ENCODE peak calls at places on chromosomes 5 and 9, in four cellular contexts. M is heart left ventricle, P is HCT116, K is uterus. V is an unnamed sample. For H3K4me1, the result is how much of the 10 kb centered on the place peaks cover.

GRCh38 chr9:90942555-90942954 is 140.9 kb downstream of the SYK start:
- DNase-seq in M (no peak), P (no peak), K (no peak), V (no peak)

GRCh38 chr9:715743-716400 is 125.6 kb upstream of the DMRT1 start:
- DNase-seq in M (no peak), P (no peak), K (no peak), V (no peak)

GRCh38 chr9:89719202-89719601 is 114.4 kb downstream of the GADD45G start:
- DNase-seq in M (no peak), P (no peak), K (no peak), V (no peak)

GRCh38 chr9:91714020-91714721 is 235.9 kb downstream of the ROR2 start:
- DNase-seq in M (peak), P (peak), K (peak), V (peak)

GRCh38 chr9:99368341-99369326 is 146.6 kb downstream of the SEC61B start:
- DNase-seq in M (no peak), P (no peak), K (peak), V (no peak)

GRCh38 chr9:13568851-13569618 is 289.5 kb upstream of the MPDZ start:
- DNase-seq in M (peak), P (no peak), K (no peak), V (no peak)

GRCh38 chr9:26169684-26170083 is 491.4 kb upstream of the TUSC1 start:
- DNase-seq in M (no peak), P (no peak), K (no peak), V (no peak)

GRCh38 chr9:98635374-98635773 is 73.4 kb downstream of the GABBR2 start:
- DNase-seq in M (no peak), P (no peak), K (no peak), V (no peak)

GRCh38 chr5:147418613-147419012 is 91.3 kb downstream of the DPYSL3 start:
- DNase-seq in M (no peak), P (no peak), K (no peak), V (no peak)

GRCh38 chr5:65817936-65818335 is 95.9 kb downstream of the NLN start:
- DNase-seq in M (no peak), P (no peak), K (no peak), V (no peak)

GRCh38 chr5:93677344-93678021 is 63.9 kb downstream of the POU5F2 start:
- DNase-seq in M (peak), P (peak), K (no peak), V (peak)

GRCh38 chr5:52788505-52788821 is 747 bp downstream of the ITGA1 start:
- DNase-seq in M (no peak), P (no peak), K (no peak), V (no peak)

GRCh38 chr9:99822096-99822595 is 461 bp downstream of the NR4A3 start:
- DNase-seq in M (no peak), P (no peak), K (no peak), V (no peak)

GRCh38 chr5:15598294-15598902 is 98.4 kb downstream of the FBXL7 start:
- DNase-seq in M (no peak), P (no peak), K (no peak), V (no peak)

GRCh38 chr9:135343136-135343535 is 136.4 kb upstream of the PPP1R26 start:
- DNase-seq in M (peak), P (no peak), K (no peak), V (no peak)

GRCh38 chr5:59587489-59588337 is 305.8 kb downstream of the PDE4D start:
- DNase-seq in M (peak), P (no peak), K (no peak), V (peak)

GRCh38 chr5:58330781-58331180 is 129.1 kb downstream of the PLK2 start:
- DNase-seq in M (no peak), P (no peak), K (no peak), V (no peak)

GRCh38 chr5:138438724-138439536 is at the start of gene REEP2:
- DNase-seq in M (no peak), P (no peak), K (no peak), V (peak)

GRCh38 chr5:37787742-37788141 is 52.1 kb downstream of the GDNF start:
- DNase-seq in M (no peak), P (no peak), K (no peak), V (no peak)

GRCh38 chr5:141986072-141986471 is 17.2 kb downstream of the RNF14 start:
- DNase-seq in M (no peak), P (no peak), K (no peak), V (no peak)

DNA sequence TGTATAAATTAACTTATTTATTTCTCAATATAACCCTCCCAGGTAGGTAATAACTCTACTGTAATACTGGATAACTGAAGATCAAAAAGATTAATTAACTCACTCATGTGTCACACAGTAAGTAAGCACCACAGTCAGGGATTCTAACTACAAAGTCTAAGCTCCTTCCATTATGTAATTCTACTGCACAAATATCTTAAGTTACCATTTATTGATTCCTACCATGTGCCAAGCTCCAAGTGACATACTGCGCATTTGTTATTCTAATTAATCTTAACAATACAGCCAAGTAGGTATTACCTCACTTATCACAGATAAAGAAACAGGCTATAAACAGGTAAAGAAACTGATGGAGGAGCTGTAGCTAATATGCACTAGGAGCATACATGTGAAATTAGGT is 58.3 kb downstream of the RANBP6 start:
- DNase-seq in M (no peak), P (no peak), K (no peak), V (no peak)
- TF ChIP-seq POLR2A in M (no peak), P (no peak), K (no peak), V (no peak)

DNA sequence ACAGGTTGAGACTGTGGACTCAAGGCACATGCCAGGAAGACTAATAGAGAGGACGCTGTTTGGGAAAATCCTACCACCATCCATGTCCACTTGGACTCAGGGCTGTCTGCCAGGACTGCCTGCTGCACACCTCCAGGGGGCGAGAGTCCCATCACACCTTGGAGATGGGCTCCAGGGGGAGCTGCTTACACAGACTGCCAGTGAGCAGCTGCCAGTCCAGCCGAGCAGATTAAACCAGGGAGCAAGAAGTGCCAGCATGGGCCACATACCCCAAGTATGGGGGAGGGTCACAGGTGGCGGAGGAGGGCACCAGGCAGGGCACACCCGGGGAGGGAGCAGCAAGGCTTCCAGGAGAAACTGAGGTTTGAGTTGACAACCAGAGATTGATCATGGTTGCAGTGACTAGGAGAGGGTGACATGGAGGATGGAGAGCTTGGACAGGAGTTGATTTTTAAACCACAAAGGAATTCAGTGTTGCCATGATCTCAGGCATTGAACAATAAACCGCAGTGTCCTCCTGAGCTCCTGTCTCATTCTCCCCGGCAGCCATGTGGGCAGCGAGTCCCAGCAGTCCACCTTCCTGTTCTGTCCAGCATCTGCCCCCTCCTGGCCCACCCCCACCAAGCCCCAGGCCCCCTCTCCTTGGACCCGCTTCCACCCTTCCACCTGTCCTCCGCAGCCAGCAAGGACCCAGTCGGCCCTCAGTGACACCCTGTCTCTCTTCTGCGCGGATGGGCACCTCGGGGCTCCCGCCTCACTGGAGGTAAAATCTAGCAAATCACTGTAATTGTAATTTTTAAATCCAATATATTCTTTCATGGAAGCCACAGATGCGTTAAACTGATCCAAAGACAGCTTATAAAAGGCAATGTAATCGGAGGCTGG is 3.1 kb upstream of the VAV2 start:
- DNase-seq in M (no peak), P (peak), K (no peak), V (no peak)
- TF ChIP-seq CTCF in M (no peak), P (peak), K (no peak), V (no peak)

DNA sequence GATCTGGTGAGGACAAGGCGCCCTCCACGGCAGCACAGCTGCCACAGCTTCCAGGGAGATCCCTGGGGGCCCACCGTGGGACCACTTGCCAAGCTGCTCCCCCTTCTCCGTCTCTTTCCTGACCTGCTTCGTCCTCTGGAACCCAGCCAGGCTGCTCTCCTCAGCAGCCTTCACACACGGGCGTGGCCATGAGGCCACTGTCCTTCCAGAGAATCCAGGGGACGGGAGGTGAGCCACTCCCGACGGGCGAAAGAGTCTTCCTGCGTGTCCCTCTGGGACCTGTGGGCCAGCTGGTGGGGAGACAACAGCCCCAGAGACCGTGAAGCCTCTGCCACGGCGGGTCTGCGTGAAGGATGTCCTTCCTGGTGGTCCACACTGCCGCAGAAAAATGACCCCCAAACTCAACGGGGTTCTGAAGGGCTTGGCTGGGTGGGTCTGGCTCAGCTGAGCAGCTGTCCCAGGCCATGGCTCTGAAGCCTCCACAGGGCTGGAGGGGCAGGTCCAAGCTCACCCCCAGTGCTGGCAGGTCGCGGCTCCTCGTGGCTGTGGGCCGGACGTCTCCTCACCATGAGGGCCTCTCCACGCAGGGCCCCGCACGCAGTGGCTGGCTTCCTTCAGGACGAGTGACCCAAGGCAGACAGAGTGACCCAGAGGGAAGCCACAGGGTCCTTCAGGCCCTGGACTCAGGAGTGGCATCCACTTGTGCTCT is 47.4 kb upstream of the NKD2 start:
- DNase-seq in M (peak), P (no peak), K (no peak), V (no peak)
- H3K4me1 ChIP-seq in M (under half), P (under half), K (under half), V (under half)

DNA sequence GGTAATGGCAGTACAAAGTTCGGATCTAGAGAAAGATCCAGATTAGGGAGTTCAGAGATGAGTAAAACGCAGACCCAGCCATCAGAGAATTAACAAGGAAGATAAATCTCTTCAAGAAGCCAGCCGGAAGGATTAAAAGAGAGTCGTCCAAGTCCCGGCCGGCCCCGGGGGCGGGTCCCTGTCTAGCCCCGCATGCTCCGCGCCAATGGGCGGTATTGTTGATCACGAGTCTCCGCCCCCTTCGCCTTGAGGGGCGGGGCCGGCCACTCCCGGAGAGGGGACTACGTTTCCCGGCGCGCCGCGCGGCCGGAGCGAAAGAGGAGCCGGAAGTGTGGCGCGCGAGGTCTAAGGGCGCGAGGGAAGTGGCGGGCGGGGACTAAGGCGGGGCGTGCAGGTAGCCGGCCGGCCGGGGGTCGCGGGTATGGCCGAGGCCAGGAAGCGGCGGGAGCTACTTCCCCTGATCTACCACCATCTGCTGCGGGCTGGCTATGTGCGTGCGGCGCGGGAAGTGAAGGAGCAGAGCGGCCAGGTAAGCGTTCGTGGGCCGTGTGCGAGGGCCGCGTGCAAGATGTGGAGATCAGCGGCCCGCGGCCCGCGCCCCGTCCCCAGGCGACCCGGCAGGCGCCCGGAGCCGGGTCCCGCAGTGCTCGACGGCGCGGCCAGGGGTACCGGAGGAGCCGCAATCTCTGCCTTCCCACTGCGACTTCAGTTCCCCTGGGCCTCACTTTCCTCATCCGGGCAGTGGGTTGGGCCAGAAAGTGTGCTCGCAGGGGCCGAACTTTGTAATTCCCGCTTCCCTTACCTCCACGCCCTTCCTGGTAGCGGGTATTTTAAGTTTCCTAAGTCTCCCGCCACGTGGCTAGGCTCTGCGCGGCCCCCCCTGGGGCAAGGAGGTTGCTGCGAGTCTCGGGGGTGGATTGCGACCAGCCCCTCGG is at the start of gene TCOF1:
- DNase-seq in M (peak), P (peak), K (peak), V (peak)
- TF ChIP-seq POLR2A in M (no peak), P (peak), K (peak), V (peak)

GRCh38 chr5:96675882-96676281 is 13.7 kb downstream of the CAST start:
- DNase-seq in M (no peak), P (no peak), K (no peak), V (no peak)
- TF ChIP-seq CTCF in M (no peak), P (no peak), K (no peak), V (no peak)

GRCh38 chr9:136627703-136628102 is 35.0 kb upstream of the EGFL7 start:
- DNase-seq in M (peak), P (no peak), K (peak), V (no peak)
- H3K4me1 ChIP-seq in M (under half), P (under half), K (under half), V (half or more)

GRCh38 chr5:134527156-134527960 is 1.9 kb downstream of the JADE2 start:
- DNase-seq in M (peak), P (no peak), K (peak), V (peak)
- TF ChIP-seq POLR2A in M (peak), P (no peak), K (peak), V (peak)

GRCh38 chr9:87834357-87834756 is 48.3 kb upstream of the SPATA31E1 start:
- DNase-seq in M (no peak), P (peak), K (no peak), V (no peak)
- TF ChIP-seq CTCF in M (no peak), P (peak), K (no peak), V (no peak)